ENCODE peak calls at places on chromosomes 1 and 21, in ten cellular contexts. S is OCI-LY7, R is SK-N-SH, N is PC-3, O is GM23338, E is GM23248, A is Karpas-422, D is hepatocyte, Q is PC-9, C is HCT116. V is an unnamed sample. For H3K9me2, the result is how much of the 10 kb centered on the place peaks cover.

GRCh38 chr21:45034556-45035476 is 39.6 kb upstream of the ADARB1 start:
- DNase-seq in S (no peak), R (no peak), O (no peak), Q (no peak), C (no peak), A (no peak), E (no peak), D (no peak), N (no peak), V (no peak)

GRCh38 chr1:220700591-220701179 is 10.5 kb downstream of the C1orf115 start:
- DNase-seq in C (no peak), D (no peak), S (no peak), A (peak), E (no peak), R (no peak), N (peak), Q (no peak), O (peak), V (no peak)

GRCh38 chr1:46489638-46490602 is at the start of gene DMBX1:
- DNase-seq in R (peak), C (peak), A (peak), N (peak), Q (no peak), S (no peak), E (peak), O (peak), D (peak), V (peak)

GRCh38 chr1:42922687-42923366 is 35.8 kb downstream of the SLC2A1 start:
- DNase-seq in A (peak), D (peak), R (peak), O (peak), S (peak), C (peak), E (peak), N (peak), Q (peak), V (peak)

GRCh38 chr1:204089044-204089751 is 16.3 kb downstream of the SOX13 start:
- DNase-seq in E (peak), O (no peak), D (no peak), S (no peak), R (no peak), Q (no peak), N (no peak), A (no peak), C (no peak), V (no peak)

GRCh38 chr1:221456918-221457317 is 285.0 kb downstream of the DUSP10 start:
- DNase-seq in O (no peak), N (no peak), A (no peak), C (no peak), S (no peak), E (no peak), D (no peak), Q (no peak), R (no peak), V (no peak)

GRCh38 chr1:182389619-182390047 is 2.0 kb downstream of the GLUL start:
- DNase-seq in O (no peak), N (no peak), S (no peak), C (no peak), E (peak), R (peak), Q (no peak), D (no peak), A (no peak), V (no peak)

GRCh38 chr1:199283814-199284213 is 645.0 kb downstream of the PTPRC start:
- DNase-seq in O (no peak), Q (no peak), D (no peak), N (no peak), R (no peak), C (no peak), E (no peak), S (no peak), A (no peak), V (peak)

GRCh38 chr1:214645712-214646111 is 42.7 kb downstream of the CENPF start:
- DNase-seq in S (no peak), D (no peak), C (no peak), O (no peak), N (no peak), E (no peak), A (no peak), Q (no peak), R (no peak), V (no peak)

GRCh38 chr1:210234254-210234747 is 1.7 kb downstream of the SERTAD4 start:
- DNase-seq in E (no peak), N (no peak), D (no peak), S (no peak), C (no peak), O (peak), A (no peak), Q (no peak), R (no peak), V (no peak)

GRCh38 chr1:84855168-84855567 is 37.8 kb downstream of the LPAR3 start:
- DNase-seq in Q (no peak), D (no peak), E (peak), A (no peak), O (no peak), C (no peak), N (peak), S (no peak), R (no peak), V (no peak)

GRCh38 chr1:213658508-213658907 is 329.3 kb upstream of the PROX1 start:
- DNase-seq in S (no peak), A (no peak), E (no peak), N (no peak), R (no peak), O (no peak), D (no peak), Q (no peak), C (no peak), V (no peak)

GRCh38 chr1:221839321-221839720 is 97.4 kb upstream of the DUSP10 start:
- DNase-seq in O (no peak), R (no peak), Q (no peak), C (no peak), D (no peak), E (no peak), S (no peak), N (no peak), A (no peak), V (peak)

GRCh38 chr1:33893147-33893830 is 29.4 kb downstream of the HMGB4 start:
- DNase-seq in O (no peak), Q (no peak), R (no peak), A (no peak), D (no peak), N (no peak), C (no peak), S (no peak), E (peak), V (no peak)
- H3K9me2 ChIP-seq in O (under half), Q (under half), R (under half), A (under half), D (under half), N (under half), C (under half), S (under half), E (under half), V (under half)

GRCh38 chr1:17561252-17561558 is 21.7 kb downstream of the ARHGEF10L start:
- DNase-seq in R (no peak), C (no peak), D (no peak), N (no peak), A (no peak), S (no peak), Q (no peak), E (peak), O (no peak), V (no peak)
- H3K4me2 ChIP-seq in R (peak), C (peak), D (no peak), N (peak), A (no peak), S (no peak), Q (peak), E (peak), O (no peak), V (no peak)

GRCh38 chr1:179234863-179235262 is 5.4 kb upstream of the ABL2 start:
- DNase-seq in E (no peak), S (no peak), O (no peak), A (no peak), D (no peak), C (no peak), R (no peak), N (no peak), Q (no peak), V (no peak)
- H2AFZ ChIP-seq in E (no peak), S (no peak), O (no peak), A (no peak), D (no peak), C (peak), R (no peak), N (no peak), Q (no peak), V (no peak)

GRCh38 chr1:217184854-217185253 is 446.0 kb downstream of the GPATCH2 start:
- DNase-seq in N (no peak), O (no peak), Q (no peak), R (no peak), C (no peak), S (no peak), E (no peak), A (no peak), D (no peak), V (no peak)
- H3K9me2 ChIP-seq in N (under half), O (under half), Q (under half), R (under half), C (under half), S (under half), E (under half), A (under half), D (under half), V (under half)

DNA sequence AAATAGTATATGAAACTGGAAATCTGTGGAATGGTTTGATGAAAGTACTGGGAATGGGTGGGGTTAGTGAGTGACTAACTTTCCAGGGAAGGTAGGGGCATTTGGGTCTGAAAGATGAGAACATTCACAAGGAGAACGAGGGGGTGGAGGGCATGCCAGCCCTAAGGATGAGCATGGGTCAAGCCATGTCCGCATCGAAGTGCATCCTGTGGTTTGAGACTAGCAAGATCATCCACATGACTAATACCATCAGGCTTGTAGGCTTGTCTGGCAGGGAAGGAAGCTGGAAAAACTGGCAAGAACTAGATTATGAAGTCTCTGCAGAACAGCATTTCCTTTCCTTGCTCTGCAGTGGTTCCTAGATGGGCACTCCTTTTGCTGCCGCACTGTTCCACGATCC is 70.4 kb upstream of the UBE2U start:
- DNase-seq in A (no peak), C (peak), R (no peak), O (no peak), N (peak), S (no peak), D (peak), Q (peak), E (peak), V (no peak)
- H3K4me2 ChIP-seq in A (no peak), C (peak), R (peak), O (no peak), N (peak), S (no peak), D (no peak), Q (peak), E (peak), V (no peak)

DNA sequence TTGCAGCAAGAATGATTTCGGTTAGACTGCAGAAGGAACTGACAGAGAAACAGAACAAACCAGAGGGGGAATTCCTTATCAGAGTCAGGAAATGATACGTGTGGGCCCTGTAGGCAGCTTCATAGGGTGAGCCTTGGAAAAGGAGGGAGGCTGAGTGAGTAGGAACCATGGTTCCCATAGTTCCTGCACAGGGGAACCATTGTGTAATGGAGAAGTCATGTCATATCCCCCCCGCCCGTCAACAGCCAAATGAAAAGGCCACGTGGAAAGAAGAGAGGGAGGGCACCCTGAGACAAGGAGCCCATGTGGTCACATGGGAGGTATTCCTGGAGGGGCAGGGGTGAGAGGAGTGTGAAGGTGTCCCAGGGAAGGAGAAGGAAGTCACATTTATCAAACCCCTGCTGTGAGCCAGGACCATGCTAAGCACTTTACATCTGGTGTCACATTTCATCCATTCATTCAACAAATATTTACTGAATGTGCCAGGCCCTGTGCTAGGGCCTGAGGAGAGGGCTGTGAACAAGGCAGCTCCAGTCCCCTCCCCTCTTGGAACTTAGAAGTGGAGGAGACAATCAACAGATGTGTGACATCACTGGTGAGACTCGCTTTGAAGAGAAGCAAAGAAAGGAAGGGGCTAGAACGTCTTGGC is 15.7 kb upstream of the FGR start:
- DNase-seq in S (no peak), D (peak), A (no peak), E (peak), O (peak), Q (peak), N (peak), R (no peak), C (peak), V (no peak)
- H2AFZ ChIP-seq in S (peak), D (peak), A (peak), E (peak), O (peak), Q (peak), N (peak), R (no peak), C (peak), V (no peak)

GRCh38 chr1:211340622-211341487 is 14.2 kb downstream of the TRAF5 start:
- DNase-seq in Q (peak), O (no peak), D (no peak), S (no peak), N (no peak), A (no peak), E (no peak), R (no peak), C (no peak), V (peak)
- H3K9me2 ChIP-seq in Q (under half), O (under half), D (under half), S (under half), N (under half), A (under half), E (under half), R (under half), C (under half), V (under half)

DNA sequence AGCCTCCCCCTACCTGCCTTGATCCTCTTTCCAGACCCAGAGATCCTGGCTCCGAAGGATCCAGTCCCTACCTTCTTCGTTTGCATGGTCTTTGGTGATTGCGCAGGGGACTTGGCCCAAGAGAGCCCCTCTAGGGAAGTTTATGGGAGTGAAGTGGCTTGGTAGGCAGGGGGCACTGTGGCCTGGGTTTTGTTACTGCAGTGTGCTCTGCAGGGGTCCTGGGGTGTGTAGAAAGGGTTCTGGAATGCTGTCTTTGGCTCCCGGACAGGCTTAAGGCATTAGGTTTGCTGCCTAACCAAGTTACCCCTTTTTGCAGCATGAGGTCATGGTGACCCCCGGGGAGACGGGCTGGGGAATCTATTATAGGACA is 3.8 kb downstream of the ATP8B2 start:
- DNase-seq in N (no peak), Q (no peak), D (no peak), R (peak), E (peak), O (peak), C (no peak), S (no peak), A (no peak), V (no peak)
- H3K4me2 ChIP-seq in N (peak), Q (no peak), D (peak), R (peak), E (peak), O (peak), C (peak), S (no peak), A (peak), V (peak)

V was measured in MM.1S.